ENCODE peak calls at places on chromosomes 2 and 18, in eight cellular contexts. One of them, this sample, is unnamed.

GRCh38 chr2:234444888-234445287 is 52.0 kb downstream of the ARL4C start:
- DNase-seq in NCI-H774: no peak
- DNase-seq in endothelial cell: no peak
- DNase-seq in left cardiac atrium: no peak
- DNase-seq in BJ: peak; percentile 85
- DNase-seq in ovary: no peak
- DNase-seq in EH: peak; percentile 97
- DNase-seq in activated gamma-delta T cell: peak; percentile 29
- DNase-seq in this sample: no peak

GRCh38 chr2:174174741-174175140 is 73.6 kb downstream of the OLA1 start:
- DNase-seq in NCI-H774: no peak
- DNase-seq in endothelial cell: no peak
- DNase-seq in left cardiac atrium: no peak
- DNase-seq in BJ: no peak
- DNase-seq in ovary: no peak
- DNase-seq in EH: no peak
- DNase-seq in activated gamma-delta T cell: no peak
- DNase-seq in this sample: no peak

GRCh38 chr2:10083692-10084566 is 3.7 kb upstream of the CYS1 start:
- DNase-seq in NCI-H774: peak; percentile 13
- DNase-seq in endothelial cell: no peak
- DNase-seq in left cardiac atrium: no peak
- DNase-seq in BJ: no peak
- DNase-seq in ovary: no peak
- DNase-seq in EH: no peak
- DNase-seq in activated gamma-delta T cell: no peak
- DNase-seq in this sample: no peak

GRCh38 chr18:49747876-49748275 is 65.5 kb downstream of the ACAA2 start:
- DNase-seq in NCI-H774: no peak
- DNase-seq in endothelial cell: no peak
- DNase-seq in left cardiac atrium: no peak
- DNase-seq in BJ: peak; percentile 17
- DNase-seq in ovary: no peak
- DNase-seq in EH: peak; percentile 65
- DNase-seq in activated gamma-delta T cell: no peak
- DNase-seq in this sample: no peak

GRCh38 chr2:234134496-234134895 is 84.0 kb downstream of the SPP2 start:
- DNase-seq in NCI-H774: no peak
- DNase-seq in endothelial cell: no peak
- DNase-seq in left cardiac atrium: no peak
- DNase-seq in BJ: no peak
- DNase-seq in ovary: no peak
- DNase-seq in EH: no peak
- DNase-seq in activated gamma-delta T cell: no peak
- DNase-seq in this sample: no peak

GRCh38 chr2:142881619-142882018 is 4.2 kb downstream of the KYNU start:
- DNase-seq in NCI-H774: no peak
- DNase-seq in endothelial cell: no peak
- DNase-seq in left cardiac atrium: no peak
- DNase-seq in BJ: no peak
- DNase-seq in ovary: no peak
- DNase-seq in EH: no peak
- DNase-seq in activated gamma-delta T cell: no peak
- DNase-seq in this sample: no peak

GRCh38 chr2:149556452-149556851 is 31.1 kb downstream of the MMADHC start:
- DNase-seq in NCI-H774: no peak
- DNase-seq in endothelial cell: no peak
- DNase-seq in left cardiac atrium: no peak
- DNase-seq in BJ: no peak
- DNase-seq in ovary: no peak
- DNase-seq in EH: no peak
- DNase-seq in activated gamma-delta T cell: no peak
- DNase-seq in this sample: no peak

GRCh38 chr2:231104115-231104713 is 20.6 kb downstream of the HTR2B start:
- DNase-seq in NCI-H774: no peak
- DNase-seq in endothelial cell: peak; percentile 62
- DNase-seq in left cardiac atrium: peak; percentile 34
- DNase-seq in BJ: peak; percentile 31
- DNase-seq in ovary: peak; percentile 65
- DNase-seq in EH: peak; percentile 76
- DNase-seq in activated gamma-delta T cell: no peak
- DNase-seq in this sample: peak; percentile 73

GRCh38 chr2:109558076-109558882 is 55.5 kb downstream of the SEPTIN10 start:
- DNase-seq in NCI-H774: peak; percentile 17
- DNase-seq in endothelial cell: no peak
- DNase-seq in left cardiac atrium: no peak
- DNase-seq in BJ: peak; percentile 74
- DNase-seq in ovary: no peak
- DNase-seq in EH: peak; percentile 93
- DNase-seq in activated gamma-delta T cell: no peak
- DNase-seq in this sample: no peak

GRCh38 chr2:232882505-232883115 is 12.5 kb downstream of the SNORC start:
- DNase-seq in NCI-H774: no peak
- DNase-seq in endothelial cell: no peak
- DNase-seq in left cardiac atrium: no peak
- DNase-seq in BJ: no peak
- DNase-seq in ovary: no peak
- DNase-seq in EH: no peak
- DNase-seq in activated gamma-delta T cell: no peak
- DNase-seq in this sample: no peak

GRCh38 chr2:178895872-178896271 is 88.6 kb upstream of the TTN start:
- DNase-seq in NCI-H774: no peak
- DNase-seq in endothelial cell: no peak
- DNase-seq in left cardiac atrium: no peak
- DNase-seq in BJ: no peak
- DNase-seq in ovary: no peak
- DNase-seq in EH: no peak
- DNase-seq in activated gamma-delta T cell: no peak
- DNase-seq in this sample: no peak

GRCh38 chr2:109718139-109718538 is 76.0 kb upstream of the RGPD5 start:
- DNase-seq in NCI-H774: no peak
- DNase-seq in endothelial cell: no peak
- DNase-seq in left cardiac atrium: no peak
- DNase-seq in BJ: no peak
- DNase-seq in ovary: no peak
- DNase-seq in EH: no peak
- DNase-seq in activated gamma-delta T cell: no peak
- DNase-seq in this sample: no peak

GRCh38 chr2:64610456-64610855 is 43.3 kb downstream of the SERTAD2 start:
- DNase-seq in NCI-H774: no peak
- DNase-seq in endothelial cell: no peak
- DNase-seq in left cardiac atrium: no peak
- DNase-seq in BJ: no peak
- DNase-seq in ovary: peak; percentile 8
- DNase-seq in EH: no peak
- DNase-seq in activated gamma-delta T cell: no peak
- DNase-seq in this sample: peak; percentile 53

GRCh38 chr2:1678609-1679008 is 65.7 kb downstream of the PXDN start:
- DNase-seq in NCI-H774: no peak
- DNase-seq in endothelial cell: no peak
- DNase-seq in left cardiac atrium: no peak
- DNase-seq in BJ: no peak
- DNase-seq in ovary: no peak
- DNase-seq in EH: no peak
- DNase-seq in activated gamma-delta T cell: no peak
- DNase-seq in this sample: peak; percentile 40

GRCh38 chr2:121128741-121129659 is 156.0 kb downstream of the TFCP2L1 start:
- DNase-seq in NCI-H774: no peak
- DNase-seq in endothelial cell: peak; percentile 64
- DNase-seq in left cardiac atrium: no peak
- DNase-seq in BJ: no peak
- DNase-seq in ovary: no peak
- DNase-seq in EH: peak; percentile 12
- DNase-seq in activated gamma-delta T cell: no peak
- DNase-seq in this sample: no peak

GRCh38 chr2:14363976-14364375 is 268.5 kb upstream of the LRATD1 start:
- DNase-seq in NCI-H774: no peak
- DNase-seq in endothelial cell: no peak
- DNase-seq in left cardiac atrium: no peak
- DNase-seq in BJ: no peak
- DNase-seq in ovary: no peak
- DNase-seq in EH: no peak
- DNase-seq in activated gamma-delta T cell: no peak
- DNase-seq in this sample: no peak

GRCh38 chr2:171923206-171923605 is 945 bp downstream of the HAT1 start:
- DNase-seq in NCI-H774: peak; percentile 12
- DNase-seq in endothelial cell: no peak
- DNase-seq in left cardiac atrium: peak; percentile 24
- DNase-seq in BJ: peak; percentile 13
- DNase-seq in ovary: peak; percentile 41
- DNase-seq in EH: peak; percentile 86
- DNase-seq in activated gamma-delta T cell: no peak
- DNase-seq in this sample: no peak

GRCh38 chr2:12202702-12203101 is 456.3 kb downstream of the LPIN1 start:
- DNase-seq in NCI-H774: no peak
- DNase-seq in endothelial cell: no peak
- DNase-seq in left cardiac atrium: no peak
- DNase-seq in BJ: no peak
- DNase-seq in ovary: peak; percentile 51
- DNase-seq in EH: peak; percentile 33
- DNase-seq in activated gamma-delta T cell: no peak
- DNase-seq in this sample: no peak

GRCh38 chr2:127762441-127762840 is 48.5 kb downstream of the WDR33 start:
- DNase-seq in NCI-H774: no peak
- DNase-seq in endothelial cell: no peak
- DNase-seq in left cardiac atrium: no peak
- DNase-seq in BJ: no peak
- DNase-seq in ovary: no peak
- DNase-seq in EH: no peak
- DNase-seq in activated gamma-delta T cell: no peak
- DNase-seq in this sample: no peak

GRCh38 chr2:178328037-178328436 is 122.9 kb downstream of the PRKRA start:
- DNase-seq in NCI-H774: no peak
- DNase-seq in endothelial cell: no peak
- DNase-seq in left cardiac atrium: no peak
- DNase-seq in BJ: no peak
- DNase-seq in ovary: no peak
- DNase-seq in EH: peak; percentile 39
- DNase-seq in activated gamma-delta T cell: no peak
- DNase-seq in this sample: no peak

GRCh38 chr2:196821195-196821594 is 12.0 kb upstream of the C2orf66 start:
- DNase-seq in NCI-H774: no peak
- DNase-seq in endothelial cell: no peak
- DNase-seq in left cardiac atrium: no peak
- DNase-seq in BJ: no peak
- DNase-seq in ovary: no peak
- DNase-seq in EH: peak; percentile 56
- DNase-seq in activated gamma-delta T cell: no peak
- DNase-seq in this sample: no peak

GRCh38 chr2:64695656-64696310 is 42.1 kb upstream of the SERTAD2 start:
- DNase-seq in NCI-H774: no peak
- DNase-seq in endothelial cell: no peak
- DNase-seq in left cardiac atrium: no peak
- DNase-seq in BJ: no peak
- DNase-seq in ovary: no peak
- DNase-seq in EH: peak; percentile 60
- DNase-seq in activated gamma-delta T cell: no peak
- DNase-seq in this sample: no peak

GRCh38 chr2:127415593-127416485 is 2.4 kb upstream of the PROC start:
- DNase-seq in NCI-H774: peak; percentile 72
- DNase-seq in endothelial cell: peak; percentile 77
- DNase-seq in left cardiac atrium: peak; percentile 63
- DNase-seq in BJ: no peak
- DNase-seq in ovary: peak; percentile 63
- DNase-seq in EH: no peak
- DNase-seq in activated gamma-delta T cell: peak; percentile 83
- DNase-seq in this sample: no peak

GRCh38 chr2:36967236-36967876 is 1.0 kb upstream of the STRN start:
- DNase-seq in NCI-H774: no peak
- DNase-seq in endothelial cell: no peak
- DNase-seq in left cardiac atrium: no peak
- DNase-seq in BJ: no peak
- DNase-seq in ovary: no peak
- DNase-seq in EH: no peak
- DNase-seq in activated gamma-delta T cell: no peak
- DNase-seq in this sample: no peak